ENCODE peak calls at places on chromosomes 11 and 22, in seven cellular contexts. E, P, Q, M, V, X and S are unnamed samples.

GRCh38 chr22:39332441-39333064 is 13.1 kb upstream of the RPL3 start:
- DNase-seq in P (peak; percentile 65), Q (no peak), V (peak; percentile 19), M (no peak), E (no peak), X (no peak), S (no peak)

GRCh38 chr11:60910281-60910687 is 3.7 kb upstream of the TMEM109 start:
- DNase-seq in V (no peak), P (no peak), M (peak; percentile 89), Q (no peak), E (no peak), X (no peak), S (no peak)

GRCh38 chr22:33659423-33659822 is 260.9 kb downstream of the LARGE1 start:
- DNase-seq in E (no peak), P (no peak), X (no peak), V (no peak), Q (no peak), M (no peak), S (no peak)

GRCh38 chr11:117684111-117684510 is 112.9 kb downstream of the DSCAML1 start:
- DNase-seq in P (no peak), M (no peak), E (no peak), V (no peak), X (no peak), Q (no peak), S (no peak)

GRCh38 chr11:65386307-65387081 is at the start of gene FRMD8:
- DNase-seq in E (peak; percentile 88), M (peak; percentile 87), V (peak; percentile 73), Q (peak; percentile 24), X (peak; percentile 62), P (peak; percentile 90), S (peak; percentile 98)

GRCh38 chr11:14907411-14908213 is 15.6 kb upstream of the CYP2R1 start:
- DNase-seq in E (peak; percentile 70), V (peak; percentile 53), Q (no peak), P (peak; percentile 64), M (peak; percentile 76), X (peak; percentile 35), S (peak; percentile 90)

GRCh38 chr11:86152006-86152862 is 83.3 kb upstream of the PICALM start:
- DNase-seq in V (no peak), E (no peak), M (no peak), X (peak; percentile 91), Q (no peak), P (peak; percentile 19), S (peak; percentile 23)

GRCh38 chr11:102116453-102117205 is 6.4 kb downstream of the YAP1 start:
- DNase-seq in Q (no peak), X (no peak), E (no peak), P (no peak), V (no peak), M (no peak), S (no peak)

GRCh38 chr11:47233989-47234668 is 14.5 kb downstream of the ACP2 start:
- DNase-seq in X (peak; percentile 13), V (peak; percentile 77), Q (no peak), E (peak; percentile 37), P (no peak), M (peak; percentile 41), S (no peak)

GRCh38 chr11:103987631-103988594 is 48.5 kb upstream of the DDI1 start:
- DNase-seq in E (no peak), P (no peak), V (peak; percentile 43), X (no peak), Q (no peak), M (no peak), S (no peak)

GRCh38 chr11:94602430-94603372 is 35.5 kb downstream of the PIWIL4 start:
- DNase-seq in P (peak; percentile 72), X (peak; percentile 60), Q (no peak), V (peak; percentile 88), M (peak; percentile 75), E (no peak), S (no peak)

GRCh38 chr11:83819936-83820549 is 533.9 kb upstream of the CCDC90B start:
- DNase-seq in E (no peak), P (peak; percentile 10), M (peak; percentile 49), V (peak; percentile 84), X (peak; percentile 44), Q (peak; percentile 35), S (no peak)

GRCh38 chr22:41256898-41257260 is 16.1 kb upstream of the CHADL start:
- DNase-seq in E (no peak), M (no peak), X (no peak), Q (no peak), V (peak; percentile 45), P (no peak), S (no peak)

GRCh38 chr11:115324569-115325432 is 179.4 kb downstream of the CADM1 start:
- DNase-seq in M (peak; percentile 79), X (peak; percentile 73), E (peak; percentile 17), Q (no peak), P (peak; percentile 6), V (peak; percentile 78), S (no peak)

GRCh38 chr22:38754247-38755154 is 1.3 kb downstream of the SUN2 start:
- DNase-seq in X (peak; percentile 49), E (no peak), M (peak; percentile 57), P (peak; percentile 86), Q (no peak), V (peak; percentile 86), S (peak; percentile 74)

GRCh38 chr11:76946223-76946622 is 85.5 kb downstream of the ACER3 start:
- DNase-seq in X (no peak), E (no peak), P (no peak), Q (no peak), V (no peak), M (no peak), S (no peak)

GRCh38 chr11:112516261-112516660 is 255.6 kb upstream of the PLET1 start:
- DNase-seq in V (no peak), M (no peak), Q (no peak), X (no peak), E (no peak), P (no peak), S (no peak)

GRCh38 chr11:2796091-2796490 is 89.5 kb downstream of the CDKN1C start:
- DNase-seq in M (no peak), E (no peak), Q (no peak), P (no peak), V (no peak), X (no peak), S (peak; percentile 45)

GRCh38 chr11:84558085-84558905 is 1068.8 kb downstream of the DLG2 start:
- DNase-seq in P (peak; percentile 17), E (no peak), V (peak; percentile 52), X (peak; percentile 32), Q (peak; percentile 18), M (peak; percentile 74), S (peak; percentile 31)

GRCh38 chr11:3877252-3878035 is 22.0 kb downstream of the STIM1 start:
- DNase-seq in M (no peak), E (no peak), Q (no peak), P (no peak), X (peak; percentile 64), V (no peak), S (no peak)

GRCh38 chr11:133903875-133904817 is 52.6 kb downstream of the IGSF9B start:
- DNase-seq in E (no peak), X (no peak), Q (no peak), M (no peak), P (no peak), V (no peak), S (no peak)

GRCh38 chr11:2991477-2992233 is 474 bp downstream of the NAP1L4 start:
- DNase-seq in Q (no peak), V (peak; percentile 34), E (no peak), P (no peak), M (no peak), X (peak; percentile 28), S (peak; percentile 84)

GRCh38 chr11:8352852-8353505 is 89.3 kb upstream of the LMO1 start:
- DNase-seq in E (no peak), X (no peak), Q (no peak), V (no peak), M (no peak), P (no peak), S (no peak)

GRCh38 chr22:19118601-19118880 is 3.7 kb downstream of the DGCR2 start:
- DNase-seq in M (no peak), X (no peak), Q (no peak), P (no peak), E (no peak), V (no peak), S (no peak)

GRCh38 chr22:19120829-19121630 is 1.2 kb downstream of the DGCR2 start:
- DNase-seq in P (peak; percentile 74), M (no peak), V (no peak), X (peak; percentile 63), E (no peak), Q (peak; percentile 27), S (no peak)

GRCh38 chr22:19121631-19122142 is 525 bp downstream of the DGCR2 start:
- DNase-seq in E (no peak), M (peak; percentile 52), P (peak; percentile 67), V (peak; percentile 32), X (peak; percentile 32), Q (no peak), S (peak; percentile 56)

GRCh38 chr22:19122143-19122751 is at the start of gene DGCR2:
- DNase-seq in X (peak; percentile 83), E (peak; percentile 93), Q (peak; percentile 89), V (peak; percentile 95), M (peak; percentile 97), P (peak; percentile 96), S (peak; percentile 98)

DNA sequence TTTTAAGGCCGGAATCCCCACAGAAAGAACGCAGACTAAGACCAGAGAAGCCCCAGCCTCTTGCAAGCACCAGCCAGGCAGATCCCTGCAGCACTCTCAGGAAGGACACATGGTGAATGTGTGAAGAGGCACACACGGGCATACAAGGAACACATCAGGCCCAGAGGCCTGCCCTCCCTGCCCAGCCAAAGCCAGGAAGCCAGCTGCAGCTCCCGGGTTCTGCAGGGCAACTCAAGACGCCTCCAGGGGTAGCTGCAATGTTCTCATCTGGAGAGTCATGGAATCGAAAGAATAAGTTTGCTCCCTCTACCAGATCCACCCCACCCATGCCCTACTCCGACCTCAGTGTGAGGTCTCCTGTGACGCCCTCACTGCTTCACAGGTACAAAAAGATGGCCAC is 2.3 kb downstream of the DGCR2 start:
- DNase-seq in E (no peak), Q (no peak), M (no peak), X (no peak), V (no peak), P (no peak), S (no peak)
- H3K27ac ChIP-seq in E (no peak overlapping the region), Q (no peak overlapping the region), M (no peak overlapping the region), X (no peak overlapping the region), V (no peak overlapping the region), P (peak overlapping the region; percentile 94), S (no peak overlapping the region)

DNA sequence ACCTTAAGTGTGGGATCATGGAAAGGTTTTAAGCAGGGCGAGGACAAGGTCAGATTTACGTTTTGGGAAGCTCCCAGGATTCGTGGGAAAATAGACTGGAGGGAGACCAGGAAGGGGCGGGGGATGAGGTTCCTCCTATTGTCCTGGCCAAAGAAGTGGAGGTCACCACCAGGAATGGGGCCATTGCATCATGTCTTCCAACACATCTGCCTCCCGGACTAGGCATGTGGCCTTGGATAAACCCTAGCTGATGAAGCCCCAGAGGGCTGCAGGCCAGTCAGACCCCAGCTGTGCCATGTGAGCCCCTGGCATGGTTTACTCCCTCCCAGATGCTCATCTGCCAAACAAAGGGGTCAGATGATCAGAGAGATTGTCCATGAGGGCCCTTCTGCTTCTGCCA is 11.5 kb upstream of the YWHAH start:
- DNase-seq in M (no peak), P (no peak), Q (no peak), X (no peak), E (no peak), V (no peak), S (no peak)
- H3K27ac ChIP-seq in M (no peak overlapping the region), P (no peak overlapping the region), Q (no peak overlapping the region), X (no peak overlapping the region), E (no peak overlapping the region), V (no peak overlapping the region), S (no peak overlapping the region)

GRCh38 chr22:17742528-17742902 is 31.8 kb downstream of the BID start:
- DNase-seq in Q (peak; percentile 59), P (peak; percentile 31), E (peak; percentile 51), X (peak; percentile 45), M (peak; percentile 87), V (peak; percentile 69), S (peak; percentile 55)
- H3K27ac ChIP-seq in Q (no peak overlapping the region), P (no peak overlapping the region), E (no peak overlapping the region), X (no peak overlapping the region), M (no peak overlapping the region), V (no peak overlapping the region), S (no peak overlapping the region)

GRCh38 chr11:125766251-125766650 is 12.4 kb downstream of the PATE2 start:
- DNase-seq in Q (no peak), V (no peak), M (no peak), X (no peak), E (no peak), P (no peak), S (no peak)
- H3K27ac ChIP-seq in Q (no peak overlapping the region), V (no peak overlapping the region), M (no peak overlapping the region), X (no peak overlapping the region), E (no peak overlapping the region), P (no peak overlapping the region), S (no peak overlapping the region)